ENCODE peak calls at places on chromosome 1, in four cellular contexts. G, I, Q and V are unnamed samples.

GRCh38 chr1:21200767-21201166 is 24.1 kb upstream of the EIF4G3 start:
- DNase-seq in G (no peak), I (no peak), Q (peak; percentile 28), V (no peak)

GRCh38 chr1:68197891-68198290 is 34.4 kb downstream of the WLS start:
- DNase-seq in Q (no peak), G (no peak), I (no peak), V (no peak)

GRCh38 chr1:205493241-205494085 is 11.0 kb upstream of the CDK18 start:
- DNase-seq in G (no peak), I (no peak), Q (peak; percentile 78), V (no peak)

GRCh38 chr1:41955461-41956159 is 36.9 kb upstream of the HIVEP3 start:
- DNase-seq in I (no peak), Q (peak; percentile 94), G (no peak), V (no peak)

GRCh38 chr1:202229376-202229775 is 35.8 kb downstream of the LGR6 start:
- DNase-seq in G (no peak), Q (no peak), I (no peak), V (no peak)

GRCh38 chr1:7257225-7257624 is 472.0 kb downstream of the CAMTA1 start:
- DNase-seq in G (no peak), I (no peak), Q (no peak), V (no peak)

GRCh38 chr1:9235560-9235959 is 986 bp downstream of the H6PD start:
- DNase-seq in Q (no peak), I (no peak), G (no peak), V (no peak)

GRCh38 chr1:3668585-3669300 is 16.4 kb downstream of the TP73 start:
- DNase-seq in G (peak; percentile 82), Q (no peak), I (peak; percentile 90), V (peak; percentile 67)

GRCh38 chr1:167120899-167121298 is 27.0 kb downstream of the STYXL2 start:
- DNase-seq in G (no peak), I (no peak), Q (no peak), V (no peak)

GRCh38 chr1:33997127-33998047 is 133.5 kb downstream of the HMGB4 start:
- DNase-seq in G (no peak), Q (no peak), I (no peak), V (no peak)

GRCh38 chr1:101147381-101147780 is 89.4 kb upstream of the S1PR1 start:
- DNase-seq in Q (no peak), I (no peak), G (no peak), V (no peak)

DNA sequence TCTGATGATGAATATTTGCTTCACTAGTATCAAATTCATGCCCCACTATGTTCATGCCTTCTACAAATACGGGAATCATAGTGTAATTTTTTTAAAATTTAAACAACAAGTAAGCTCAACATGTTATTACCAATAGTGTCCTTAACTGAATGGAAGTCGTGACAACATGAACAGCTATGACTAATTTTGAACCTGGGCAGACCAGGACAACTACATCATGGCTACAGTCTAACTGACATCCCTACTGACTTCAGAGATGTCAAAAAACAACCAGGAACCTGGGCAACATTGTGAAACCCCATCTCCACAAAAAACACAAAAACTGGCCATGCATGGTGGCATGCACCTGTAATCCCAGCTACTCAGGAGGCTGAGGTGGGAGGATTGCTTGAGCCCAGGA is 33.5 kb upstream of the RAP1A start:
- DNase-seq in G (no peak), Q (no peak), I (no peak), V (no peak)
- TF ChIP-seq CTCF in G (no peak), Q (no peak), I (no peak), V (no peak)

GRCh38 chr1:116842654-116843053 is 67.1 kb upstream of the PTGFRN start:
- DNase-seq in Q (no peak), G (no peak), I (no peak), V (no peak)
- TF ChIP-seq CTCF in Q (peak; percentile 25), G (no peak), I (no peak), V (no peak)

GRCh38 chr1:71087060-71087459 is 6.2 kb upstream of the ZRANB2 start:
- DNase-seq in I (peak; percentile 31), Q (no peak), G (no peak), V (no peak)
- TF ChIP-seq CTCF in I (peak; percentile 41), Q (no peak), G (no peak), V (no peak)

GRCh38 chr1:27576846-27577245 is 27.1 kb downstream of the AHDC1 start:
- DNase-seq in G (no peak), I (no peak), Q (no peak), V (no peak)

GRCh38 chr1:27574001-27574781 is 29.8 kb downstream of the AHDC1 start:
- DNase-seq in G (peak; percentile 43), I (no peak), Q (no peak), V (no peak)

GRCh38 chr1:27572679-27573426 is 31.1 kb downstream of the AHDC1 start:
- DNase-seq in G (peak; percentile 34), Q (no peak), I (no peak), V (peak; percentile 67)

GRCh38 chr1:27575861-27576331 is 28.0 kb downstream of the AHDC1 start:
- DNase-seq in Q (no peak), I (peak; percentile 85), G (peak; percentile 85), V (no peak)

DNA sequence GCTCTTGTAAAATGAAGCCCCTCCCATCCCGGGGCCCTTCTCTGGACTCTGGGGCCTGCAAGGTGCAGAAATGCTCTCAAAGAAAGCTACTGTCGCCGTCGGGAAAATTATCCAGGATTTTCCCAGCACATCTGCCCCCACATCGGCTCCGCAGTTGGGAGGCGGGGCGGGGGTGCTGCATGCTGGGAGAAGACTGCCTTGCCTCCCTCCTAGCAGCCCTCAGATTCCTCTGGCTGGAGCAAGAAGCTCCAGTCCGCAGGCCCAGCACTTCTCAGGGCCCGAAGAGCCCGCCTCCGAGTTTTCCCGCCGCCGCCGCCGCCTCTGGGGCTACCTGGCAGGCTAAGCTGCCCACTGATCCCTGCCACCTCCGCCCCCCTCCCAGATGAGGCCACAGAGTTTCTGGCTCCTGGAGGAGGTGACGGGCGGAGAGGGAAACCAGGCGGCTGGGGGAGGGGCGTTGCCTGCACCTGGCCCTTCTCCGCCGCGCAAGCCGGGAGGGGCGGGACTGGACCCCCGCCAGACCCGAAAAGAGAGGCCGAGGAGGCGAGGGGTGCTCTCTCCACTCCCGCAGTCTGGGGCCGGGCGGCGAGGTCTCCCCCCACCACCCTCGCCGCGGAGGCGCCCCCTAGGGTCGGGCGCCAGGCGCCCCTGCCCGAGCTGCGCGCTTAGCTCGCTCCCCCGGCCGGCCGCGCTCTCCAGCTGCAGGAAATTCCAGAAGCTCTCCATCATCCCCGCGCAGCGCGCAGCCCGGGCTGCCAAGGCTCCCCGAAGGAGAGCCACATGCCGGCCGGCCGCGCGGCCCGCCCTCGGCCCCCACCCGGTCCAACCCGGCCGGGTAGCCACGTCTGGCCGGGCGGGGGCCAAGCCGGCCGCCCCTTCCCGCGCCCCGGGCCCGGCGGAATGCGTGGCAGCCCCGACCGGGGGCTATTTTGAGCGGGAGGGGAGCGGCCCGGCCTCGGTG is 28.8 kb downstream of the AHDC1 start:
- DNase-seq in I (peak; percentile 87), Q (peak; percentile 87), G (peak; percentile 86), V (peak; percentile 76)
- TF ChIP-seq CTCF in I (peak; percentile 74), Q (peak; percentile 15), G (peak; percentile 36), V (peak; percentile 34)

GRCh38 chr1:94978401-94978800 is 51.5 kb upstream of the CNN3 start:
- DNase-seq in G (no peak), I (no peak), Q (no peak), V (no peak)

GRCh38 chr1:94974224-94974623 is 47.3 kb upstream of the CNN3 start:
- DNase-seq in Q (peak; percentile 53), G (no peak), I (no peak), V (no peak)

GRCh38 chr1:94974824-94975223 is 47.9 kb upstream of the CNN3 start:
- DNase-seq in G (no peak), I (no peak), Q (peak; percentile 75), V (no peak)

GRCh38 chr1:94979126-94979525 is 52.2 kb upstream of the CNN3 start:
- DNase-seq in I (no peak), G (no peak), Q (no peak), V (no peak)

GRCh38 chr1:94976996-94977548 is 50.2 kb upstream of the CNN3 start:
- DNase-seq in I (no peak), Q (no peak), G (no peak), V (no peak)
- TF ChIP-seq CTCF in I (no peak), Q (no peak), G (no peak), V (no peak)

DNA sequence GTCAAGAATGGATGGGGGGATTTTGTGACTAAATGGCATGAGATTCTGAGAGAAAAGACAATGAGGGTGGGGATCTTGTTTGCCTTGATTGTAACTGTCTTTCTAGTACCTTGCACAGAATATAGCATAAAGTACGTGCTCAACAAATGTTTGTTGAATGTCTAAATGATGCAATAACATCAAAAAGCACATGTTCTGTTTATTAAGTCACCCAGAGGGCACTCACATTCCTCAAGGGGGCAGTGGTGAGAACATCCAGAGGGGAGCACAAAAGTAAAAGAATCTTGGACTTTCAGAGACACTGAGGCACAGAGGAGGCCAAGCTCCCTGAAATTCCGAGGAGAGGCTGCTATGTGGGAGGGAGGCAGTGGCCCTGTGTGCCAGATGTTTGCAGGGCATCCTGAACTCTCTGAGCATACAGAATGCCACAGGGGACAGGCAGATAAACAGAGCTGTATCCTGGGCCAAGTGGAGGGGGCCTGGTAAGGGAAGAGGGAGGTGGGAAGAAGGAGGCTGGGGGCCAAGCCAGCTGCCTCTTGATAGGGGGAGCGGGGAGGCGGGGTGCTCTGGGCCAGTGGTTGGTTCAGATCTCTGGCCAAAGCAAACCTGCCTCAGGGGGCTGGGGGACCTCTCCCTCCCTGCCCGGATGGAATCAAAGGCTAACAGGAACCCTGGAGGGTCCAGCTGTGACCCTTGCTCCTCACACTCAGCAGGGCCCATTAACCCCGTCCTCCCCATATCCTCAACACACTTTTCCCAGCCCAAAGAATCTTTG is 6.5 kb upstream of the ATP1A2 start:
- DNase-seq in I (no peak), G (no peak), Q (peak; percentile 78), V (no peak)
- TF ChIP-seq CTCF in I (peak; percentile 75), G (peak; percentile 51), Q (peak; percentile 67), V (peak; percentile 45)

DNA sequence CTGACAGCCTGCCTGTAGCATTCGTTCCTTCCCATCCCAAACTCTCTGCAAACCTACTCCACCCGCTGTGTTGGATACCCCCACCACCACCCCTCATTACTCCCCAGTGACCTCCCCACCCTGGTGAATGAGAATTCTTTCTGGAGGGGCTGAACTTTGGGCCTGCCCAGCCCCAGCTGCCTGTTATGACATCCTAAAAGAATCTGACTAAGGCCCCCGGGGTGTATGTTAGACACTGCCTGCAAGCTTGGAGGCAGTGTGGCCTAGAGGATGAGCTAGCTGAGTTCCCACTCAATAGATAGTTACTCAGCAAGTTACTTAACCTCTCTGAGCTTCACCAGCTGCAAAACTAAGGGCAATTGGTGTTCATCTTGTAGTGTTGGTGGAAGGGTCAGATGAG is 110.2 kb upstream of the FGGY start:
- DNase-seq in G (no peak), Q (peak; percentile 79), I (no peak), V (no peak)
- TF ChIP-seq CTCF in G (no peak), Q (peak; percentile 18), I (no peak), V (no peak)

GRCh38 chr1:32487182-32487581 is 22.3 kb downstream of the ZBTB8B start:
- DNase-seq in Q (no peak), G (no peak), I (no peak), V (no peak)
- TF ChIP-seq CTCF in Q (no peak), G (no peak), I (no peak), V (no peak)

GRCh38 chr1:35111106-35111505 is 31.9 kb downstream of the ZMYM1 start:
- DNase-seq in G (no peak), I (no peak), Q (peak; percentile 77), V (no peak)

GRCh38 chr1:35115459-35116383 is 36.5 kb downstream of the ZMYM1 start:
- DNase-seq in Q (peak; percentile 32), G (no peak), I (no peak), V (no peak)

DNA sequence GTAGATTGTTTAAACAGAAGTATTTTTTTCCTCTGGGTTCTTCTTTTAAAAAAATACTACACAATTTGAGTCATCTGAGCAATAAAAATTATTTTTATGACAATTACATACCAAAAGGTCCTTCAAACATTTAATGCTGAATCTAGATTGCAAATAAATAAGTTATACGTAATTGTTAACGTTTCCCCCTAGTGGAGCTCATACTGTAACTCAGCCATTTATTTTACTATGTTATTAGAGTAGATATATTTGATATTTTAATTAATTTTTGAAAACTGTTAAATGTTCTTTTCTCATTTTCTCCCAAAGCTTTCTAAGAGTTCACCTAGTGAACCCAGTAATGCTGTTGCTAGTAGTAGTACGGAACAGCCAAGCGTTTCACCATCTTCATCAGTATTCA is 33.5 kb downstream of the ZMYM1 start:
- DNase-seq in Q (no peak), I (no peak), G (no peak), V (no peak)
- TF ChIP-seq CTCF in Q (no peak), I (peak; percentile 48), G (no peak), V (peak; percentile 39)